ENCODE peak calls at places on chromosomes 6 and 20, in eight cellular contexts. T, N, S, Q, H, L, W and O are unnamed samples.

GRCh38 chr6:123802351-123802696 is 1.3 kb upstream of the NKAIN2 start:
- DNase-seq in T (no peak), N (no peak), S (no peak), Q (peak; percentile 33), H (no peak), L (no peak), W (no peak), O (no peak)

GRCh38 chr20:56817780-56818675 is 188.9 kb downstream of the TFAP2C start:
- DNase-seq in T (no peak), N (no peak), S (no peak), Q (no peak), H (no peak), L (no peak), W (no peak), O (no peak)

GRCh38 chr6:108914235-108915022 is 66.2 kb downstream of the ARMC2 start:
- DNase-seq in T (no peak), N (no peak), S (no peak), Q (peak; percentile 31), H (no peak), L (no peak), W (peak; percentile 20), O (no peak)

GRCh38 chr6:1527098-1527497 is 82.6 kb upstream of the FOXC1 start:
- DNase-seq in T (peak; percentile 15), N (no peak), S (peak; percentile 61), Q (no peak), H (peak; percentile 70), L (peak; percentile 37), W (peak; percentile 58), O (peak; percentile 7)

GRCh38 chr6:168437751-168438150 is 3.2 kb upstream of the SMOC2 start:
- DNase-seq in T (no peak), N (no peak), S (no peak), Q (no peak), H (no peak), L (no peak), W (no peak), O (no peak)

GRCh38 chr6:137852346-137852745 is 14.7 kb upstream of the TNFAIP3 start:
- DNase-seq in T (no peak), N (no peak), S (no peak), Q (no peak), H (no peak), L (no peak), W (peak; percentile 38), O (no peak)

GRCh38 chr6:61787998-61788397 is 498.0 kb downstream of the KHDRBS2 start:
- DNase-seq in T (no peak), N (no peak), S (no peak), Q (no peak), H (no peak), L (no peak), W (no peak), O (no peak)

GRCh38 chr6:55617272-55617671 is 38.3 kb upstream of the HMGCLL1 start:
- DNase-seq in T (no peak), N (no peak), S (no peak), Q (peak; percentile 76), H (no peak), L (peak; percentile 51), W (peak; percentile 56), O (no peak)

GRCh38 chr6:144746902-144747469 is 461.9 kb downstream of the UTRN start:
- DNase-seq in T (no peak), N (no peak), S (no peak), Q (no peak), H (no peak), L (no peak), W (no peak), O (no peak)

GRCh38 chr20:24034820-24035219 is 46.2 kb upstream of the GGTLC1 start:
- DNase-seq in T (no peak), N (no peak), S (no peak), Q (peak; percentile 99), H (no peak), L (no peak), W (no peak), O (no peak)

GRCh38 chr20:13102237-13102636 is 93.5 kb downstream of the SPTLC3 start:
- DNase-seq in T (no peak), N (no peak), S (no peak), Q (peak; percentile 43), H (no peak), L (no peak), W (peak; percentile 1), O (no peak)

GRCh38 chr6:39806277-39806676 is 14.1 kb downstream of the DAAM2 start:
- DNase-seq in T (no peak), N (no peak), S (no peak), Q (no peak), H (no peak), L (no peak), W (peak; percentile 37), O (no peak)

GRCh38 chr6:155795173-155795796 is 339.6 kb upstream of the NOX3 start:
- DNase-seq in T (no peak), N (no peak), S (no peak), Q (peak; percentile 45), H (no peak), L (no peak), W (no peak), O (no peak)

GRCh38 chr6:32945106-32945761 is 4.4 kb upstream of the HLA-DMB start:
- DNase-seq in T (no peak), N (no peak), S (no peak), Q (no peak), H (no peak), L (peak; percentile 69), W (peak; percentile 86), O (no peak)

GRCh38 chr6:32815996-32816395 is 806 bp downstream of the HLA-DOB start:
- DNase-seq in T (no peak), N (no peak), S (no peak), Q (no peak), H (no peak), L (no peak), W (no peak), O (no peak)

GRCh38 chr20:12591949-12592470 is 416.8 kb upstream of the SPTLC3 start:
- DNase-seq in T (no peak), N (no peak), S (no peak), Q (no peak), H (no peak), L (no peak), W (no peak), O (no peak)

GRCh38 chr6:69232506-69233194 is 564.2 kb downstream of the LMBRD1 start:
- DNase-seq in T (no peak), N (peak; percentile 88), S (peak; percentile 22), Q (peak; percentile 60), H (peak; percentile 62), L (peak; percentile 76), W (peak; percentile 55), O (peak; percentile 16)

GRCh38 chr6:117483004-117483644 is 650 bp downstream of the DCBLD1 start:
- DNase-seq in T (no peak), N (peak; percentile 89), S (no peak), Q (peak; percentile 43), H (peak; percentile 56), L (peak; percentile 61), W (peak; percentile 31), O (no peak)

GRCh38 chr6:64538760-64539159 is 903.2 kb downstream of the PHF3 start:
- DNase-seq in T (no peak), N (no peak), S (no peak), Q (no peak), H (no peak), L (no peak), W (no peak), O (no peak)

GRCh38 chr20:2778602-2779321 is 21.7 kb downstream of the CPXM1 start:
- DNase-seq in T (no peak), N (no peak), S (no peak), Q (no peak), H (no peak), L (no peak), W (no peak), O (no peak)

GRCh38 chr6:44297063-44298038 is 15.8 kb downstream of the AARS2 start:
- DNase-seq in T (no peak), N (peak; percentile 86), S (no peak), Q (peak; percentile 16), H (peak; percentile 30), L (peak; percentile 45), W (peak; percentile 29), O (no peak)

GRCh38 chr6:74940211-74940610 is 265.6 kb downstream of the COL12A1 start:
- DNase-seq in T (no peak), N (no peak), S (no peak), Q (no peak), H (no peak), L (no peak), W (peak; percentile 8), O (no peak)

GRCh38 chr6:74942130-74942529 is 263.7 kb downstream of the COL12A1 start:
- DNase-seq in T (no peak), N (no peak), S (no peak), Q (peak; percentile 32), H (no peak), L (no peak), W (peak; percentile 48), O (no peak)

GRCh38 chr6:74936886-74937285 is 269.0 kb downstream of the COL12A1 start:
- DNase-seq in T (no peak), N (no peak), S (no peak), Q (peak; percentile 13), H (no peak), L (no peak), W (peak; percentile 38), O (no peak)

GRCh38 chr6:74939309-74939708 is 266.5 kb downstream of the COL12A1 start:
- DNase-seq in T (no peak), N (no peak), S (no peak), Q (peak; percentile 36), H (no peak), L (no peak), W (no peak), O (no peak)
- TF ChIP-seq CTCF in T (no peak), N (no peak), S (no peak), Q (peak; percentile 33), H (no peak), L (no peak), W (no peak), O (no peak)

DNA sequence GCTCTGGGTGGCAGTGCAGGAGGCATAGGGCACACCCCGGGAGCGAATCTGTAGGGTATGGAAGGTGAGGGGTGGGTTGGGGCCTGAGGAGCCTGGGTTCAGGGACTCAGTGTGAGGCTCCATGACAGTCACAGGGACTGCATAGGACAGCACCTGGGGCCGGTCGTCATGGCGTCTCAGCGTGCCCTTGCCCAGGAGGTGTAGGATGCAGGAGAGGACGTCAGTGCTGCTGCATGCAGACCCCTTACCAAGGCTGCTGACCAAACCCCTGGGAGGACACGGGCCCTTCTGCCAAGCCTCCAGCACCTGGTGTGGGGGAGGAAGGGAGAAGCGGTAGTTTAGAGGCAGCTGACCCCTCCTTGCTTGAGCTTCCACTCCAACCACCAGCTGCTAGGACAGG is 15.9 kb downstream of the CUL7 start:
- DNase-seq in T (no peak), N (no peak), S (no peak), Q (no peak), H (no peak), L (no peak), W (no peak), O (no peak)
- H3K36me3 ChIP-seq in T (peaks cover 39% of the 10 kb centered on the region), N (no peaks in the 10 kb centered on the region), S (no peaks in the 10 kb centered on the region), Q (peaks cover 8% of the 10 kb centered on the region), H (peaks cover 79% of the 10 kb centered on the region), L (no peaks in the 10 kb centered on the region), W (peaks cover 58% of the 10 kb centered on the region), O (peaks cover 7% of the 10 kb centered on the region)

GRCh38 chr6:43170452-43171283 is at the start of gene SRF:
- DNase-seq in T (peak; percentile 100), N (peak; percentile 97), S (peak; percentile 100), Q (peak; percentile 99), H (peak; percentile 100), L (peak; percentile 100), W (peak; percentile 99), O (peak; percentile 97)
- TF ChIP-seq CTCF in T (no peak), N (no peak), S (no peak), Q (no peak), H (no peak), L (no peak), W (no peak), O (no peak)

GRCh38 chr20:63567132-63567381 is 7.0 kb downstream of the HELZ2 start:
- DNase-seq in T (no peak), N (no peak), S (no peak), Q (no peak), H (no peak), L (no peak), W (no peak), O (no peak)
- H3K36me3 ChIP-seq in T (peaks cover 32% of the 10 kb centered on the region), N (no peaks in the 10 kb centered on the region), S (peaks cover 3% of the 10 kb centered on the region), Q (no peaks in the 10 kb centered on the region), H (peaks cover 34% of the 10 kb centered on the region), L (no peaks in the 10 kb centered on the region), W (peaks cover 50% of the 10 kb centered on the region), O (no peaks in the 10 kb centered on the region)